ENCODE peak calls at places on chromosomes 6 and 20, in ten cellular contexts. E is lung; X is pancreas; W is hepatocyte; H is mammary epithelial cell; I is breast epithelium; N is AG04450; Y is endodermal cell; F is naive thymus-derived CD4-positive, alpha-beta T cell; L is aorta. S is an unnamed sample. For H3K9me3, the result is how much of the 10 kb centered on the place peaks cover.

GRCh38 chr6:2915150-2915549 is 12.0 kb upstream of the SERPINB9 start:
- DNase-seq in E (peak), X (no peak), W (no peak), H (no peak), I (no peak), N (no peak), Y (peak), F (no peak), L (no peak), S (no peak)

GRCh38 chr20:48416002-48416401 is 411.8 kb downstream of the PREX1 start:
- DNase-seq in E (no peak), X (no peak), W (no peak), H (peak), I (no peak), N (no peak), Y (no peak), F (no peak), L (no peak), S (no peak)

GRCh38 chr20:62501801-62502495 is 26.2 kb upstream of the GATA5 start:
- DNase-seq in E (no peak), X (no peak), W (peak), H (peak), I (no peak), N (no peak), Y (no peak), F (peak), L (no peak), S (peak)

GRCh38 chr6:11236351-11236750 is 3.9 kb upstream of the NEDD9 start:
- DNase-seq in E (peak), X (no peak), W (peak), H (no peak), I (no peak), N (no peak), Y (no peak), F (peak), L (no peak), S (no peak)

GRCh38 chr6:48641544-48641943 is 530.5 kb upstream of the PTCHD4 start:
- DNase-seq in E (no peak), X (no peak), W (no peak), H (peak), I (no peak), N (peak), Y (no peak), F (no peak), L (no peak), S (no peak)

GRCh38 chr20:53643031-53643832 is 49.6 kb upstream of the ZNF217 start:
- DNase-seq in E (peak), X (no peak), W (peak), H (peak), I (no peak), N (no peak), Y (no peak), F (peak), L (no peak), S (peak)

GRCh38 chr6:158756126-158756525 is 63.0 kb downstream of the EZR start:
- DNase-seq in E (no peak), X (no peak), W (no peak), H (no peak), I (peak), N (no peak), Y (peak), F (no peak), L (no peak), S (no peak)

GRCh38 chr20:58624687-58625086 is 26.4 kb upstream of the STX16 start:
- DNase-seq in E (no peak), X (no peak), W (no peak), H (no peak), I (no peak), N (no peak), Y (no peak), F (no peak), L (no peak), S (no peak)

GRCh38 chr6:151284012-151284411 is 44.2 kb downstream of the AKAP12 start:
- DNase-seq in E (no peak), X (no peak), W (no peak), H (peak), I (no peak), N (no peak), Y (no peak), F (no peak), L (no peak), S (no peak)

GRCh38 chr6:166258854-166259276 is 49.3 kb downstream of the PRR18 start:
- DNase-seq in E (peak), X (no peak), W (no peak), H (no peak), I (no peak), N (no peak), Y (no peak), F (peak), L (no peak), S (no peak)

GRCh38 chr20:10110151-10110550 is 75.4 kb downstream of the ANKEF1 start:
- DNase-seq in E (no peak), X (no peak), W (no peak), H (peak), I (no peak), N (no peak), Y (no peak), F (no peak), L (no peak), S (no peak)

GRCh38 chr6:140774080-140774505 is 1358.6 kb upstream of the GJE1 start:
- DNase-seq in E (no peak), X (no peak), W (peak), H (peak), I (no peak), N (peak), Y (no peak), F (no peak), L (no peak), S (no peak)

GRCh38 chr20:41155267-41155666 is 17.9 kb downstream of the PLCG1 start:
- DNase-seq in E (no peak), X (no peak), W (no peak), H (no peak), I (no peak), N (no peak), Y (no peak), F (no peak), L (no peak), S (no peak)

GRCh38 chr6:44649365-44650025 is 262.0 kb downstream of the CDC5L start:
- DNase-seq in E (no peak), X (no peak), W (no peak), H (peak), I (no peak), N (no peak), Y (no peak), F (no peak), L (no peak), S (no peak)

GRCh38 chr20:19122395-19122794 is 90.0 kb upstream of the SLC24A3 start:
- DNase-seq in E (no peak), X (no peak), W (no peak), H (no peak), I (no peak), N (no peak), Y (no peak), F (no peak), L (no peak), S (no peak)

GRCh38 chr6:139801571-139802321 is 427.3 kb upstream of the CITED2 start:
- DNase-seq in E (no peak), X (no peak), W (peak), H (peak), I (no peak), N (no peak), Y (peak), F (no peak), L (no peak), S (no peak)

GRCh38 chr20:56223352-56223751 is 25.2 kb upstream of the MC3R start:
- DNase-seq in E (no peak), X (no peak), W (no peak), H (peak), I (no peak), N (no peak), Y (no peak), F (no peak), L (no peak), S (no peak)

GRCh38 chr6:23106951-23107350 is 537.6 kb downstream of the HDGFL1 start:
- DNase-seq in E (no peak), X (no peak), W (no peak), H (peak), I (no peak), N (peak), Y (no peak), F (no peak), L (no peak), S (no peak)

GRCh38 chr6:169158750-169159149 is 94.9 kb downstream of the THBS2 start:
- DNase-seq in E (peak), X (no peak), W (no peak), H (no peak), I (no peak), N (no peak), Y (peak), F (no peak), L (no peak), S (no peak)

GRCh38 chr6:169158182-169158573 is 95.5 kb downstream of the THBS2 start:
- DNase-seq in E (peak), X (no peak), W (peak), H (no peak), I (no peak), N (no peak), Y (peak), F (no peak), L (peak), S (no peak)

GRCh38 chr6:169159331-169159730 is 94.3 kb downstream of the THBS2 start:
- DNase-seq in E (no peak), X (no peak), W (no peak), H (no peak), I (no peak), N (no peak), Y (no peak), F (no peak), L (no peak), S (no peak)

GRCh38 chr6:169156108-169156821 is 97.4 kb downstream of the THBS2 start:
- DNase-seq in E (peak), X (no peak), W (no peak), H (no peak), I (no peak), N (no peak), Y (peak), F (no peak), L (no peak), S (no peak)

GRCh38 chr6:169157474-169158181 is 96.0 kb downstream of the THBS2 start:
- DNase-seq in E (no peak), X (no peak), W (peak), H (no peak), I (no peak), N (no peak), Y (peak), F (no peak), L (no peak), S (no peak)
- H3K9me3 ChIP-seq in E (under half), X (under half), W (under half), H (under half), I (under half), N (under half), Y (under half), F (under half), L (under half), S (under half)

DNA sequence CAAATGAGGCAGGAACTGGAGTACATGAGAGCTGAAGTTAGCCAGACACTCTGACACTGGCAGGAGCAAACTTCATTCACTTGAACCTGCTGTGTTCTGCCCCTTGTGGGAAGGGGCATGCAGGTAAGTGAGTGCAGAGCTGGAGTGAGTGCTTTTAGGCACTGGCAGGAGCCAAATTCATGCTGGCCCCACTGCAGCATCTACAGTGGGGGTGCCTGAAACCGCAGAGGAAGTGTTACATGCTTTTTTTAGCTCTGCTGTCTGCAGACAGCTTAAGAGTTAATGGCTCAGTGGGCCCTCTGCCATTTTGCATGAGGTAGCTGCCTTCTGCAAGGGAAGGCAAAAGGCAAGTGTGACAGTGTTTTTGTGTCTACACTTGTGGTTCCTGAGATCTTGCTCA is 167.9 kb upstream of the SYNCRIP start:
- DNase-seq in E (no peak), X (no peak), W (no peak), H (no peak), I (no peak), N (no peak), Y (no peak), F (no peak), L (no peak), S (no peak)
- H3K9me3 ChIP-seq in E (under half), X (under half), W (under half), H (under half), I (under half), N (under half), Y (under half), F (under half), L (under half), S (under half)

GRCh38 chr6:137261393-137262154 is 42.4 kb upstream of the IFNGR1 start:
- DNase-seq in E (no peak), X (no peak), W (peak), H (peak), I (no peak), N (peak), Y (no peak), F (no peak), L (no peak), S (no peak)

GRCh38 chr6:137260205-137260604 is 41.0 kb upstream of the IFNGR1 start:
- DNase-seq in E (no peak), X (no peak), W (no peak), H (no peak), I (no peak), N (no peak), Y (no peak), F (no peak), L (no peak), S (no peak)

GRCh38 chr6:137259349-137259748 is 40.2 kb upstream of the IFNGR1 start:
- DNase-seq in E (no peak), X (no peak), W (no peak), H (peak), I (no peak), N (no peak), Y (no peak), F (no peak), L (no peak), S (no peak)

GRCh38 chr6:137258170-137258569 is 39.0 kb upstream of the IFNGR1 start:
- DNase-seq in E (no peak), X (no peak), W (no peak), H (no peak), I (no peak), N (no peak), Y (no peak), F (no peak), L (no peak), S (no peak)

GRCh38 chr6:137256350-137257128 is 37.4 kb upstream of the IFNGR1 start:
- DNase-seq in E (no peak), X (no peak), W (no peak), H (no peak), I (no peak), N (no peak), Y (no peak), F (no peak), L (no peak), S (no peak)
- H3K9me3 ChIP-seq in E (under half), X (under half), W (under half), H (under half), I (under half), N (under half), Y (under half), F (under half), L (under half), S (under half)

GRCh38 chr20:62487-62886 is 25.0 kb upstream of the DEFB125 start:
- DNase-seq in E (no peak), X (no peak), W (no peak), H (no peak), I (no peak), N (no peak), Y (no peak), F (no peak), L (no peak), S (no peak)

GRCh38 chr20:61757-62156 is 25.7 kb upstream of the DEFB125 start:
- DNase-seq in E (no peak), X (no peak), W (no peak), H (peak), I (no peak), N (no peak), Y (no peak), F (no peak), L (no peak), S (no peak)

GRCh38 chr20:64766-65322 is 22.6 kb upstream of the DEFB125 start:
- DNase-seq in E (no peak), X (no peak), W (no peak), H (no peak), I (no peak), N (no peak), Y (no peak), F (no peak), L (no peak), S (no peak)

GRCh38 chr20:61230-61629 is 26.2 kb upstream of the DEFB125 start:
- DNase-seq in E (no peak), X (no peak), W (no peak), H (no peak), I (no peak), N (no peak), Y (no peak), F (no peak), L (no peak), S (no peak)

GRCh38 chr20:64026-64603 is 23.4 kb upstream of the DEFB125 start:
- DNase-seq in E (no peak), X (no peak), W (no peak), H (no peak), I (no peak), N (no peak), Y (no peak), F (no peak), L (no peak), S (no peak)
- H3K9me3 ChIP-seq in E (under half), X (under half), W (under half), H (under half), I (under half), N (half or more), Y (half or more), F (under half), L (under half), S (under half)

DNA sequence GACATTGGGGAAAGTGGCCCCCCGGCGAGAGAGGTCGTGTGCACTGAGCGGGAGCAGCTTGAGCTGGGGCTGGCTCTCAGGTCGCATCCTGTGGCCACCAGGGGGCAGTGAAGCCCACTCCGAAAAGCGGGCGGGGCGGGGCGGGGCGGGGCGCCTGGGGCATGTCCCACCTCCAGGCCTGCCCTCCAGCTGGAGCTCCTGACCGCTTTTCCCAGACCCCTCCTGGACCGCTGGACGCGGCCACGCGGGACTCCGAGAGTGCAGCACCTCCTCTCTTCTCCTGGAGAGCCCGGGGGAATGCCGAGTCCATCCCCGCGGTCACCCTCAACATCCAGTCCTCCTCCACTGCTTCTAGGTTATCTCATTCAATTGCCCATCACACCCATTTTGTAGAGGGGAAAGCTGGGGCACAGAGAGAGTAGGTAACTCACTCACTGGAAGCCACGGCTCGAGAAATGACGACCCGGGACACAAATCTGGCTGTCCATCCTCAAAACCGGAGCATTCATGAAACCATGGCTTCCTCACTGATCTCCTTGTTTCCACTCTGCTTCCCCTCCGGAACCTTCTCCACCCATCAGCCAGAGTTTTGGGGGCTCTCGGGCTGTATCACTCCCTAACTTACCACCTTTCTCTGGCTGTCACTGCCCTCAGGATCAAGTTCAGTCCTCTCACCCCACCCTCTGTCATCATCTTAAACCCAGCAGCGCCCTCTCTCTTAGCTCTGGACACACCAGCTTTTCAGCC is 24.1 kb downstream of the COX4I2 start:
- DNase-seq in E (peak), X (peak), W (peak), H (peak), I (peak), N (no peak), Y (peak), F (peak), L (peak), S (peak)
- H3K9me3 ChIP-seq in E (under half), X (under half), W (under half), H (under half), I (under half), N (under half), Y (under half), F (under half), L (under half), S (under half)

DNA sequence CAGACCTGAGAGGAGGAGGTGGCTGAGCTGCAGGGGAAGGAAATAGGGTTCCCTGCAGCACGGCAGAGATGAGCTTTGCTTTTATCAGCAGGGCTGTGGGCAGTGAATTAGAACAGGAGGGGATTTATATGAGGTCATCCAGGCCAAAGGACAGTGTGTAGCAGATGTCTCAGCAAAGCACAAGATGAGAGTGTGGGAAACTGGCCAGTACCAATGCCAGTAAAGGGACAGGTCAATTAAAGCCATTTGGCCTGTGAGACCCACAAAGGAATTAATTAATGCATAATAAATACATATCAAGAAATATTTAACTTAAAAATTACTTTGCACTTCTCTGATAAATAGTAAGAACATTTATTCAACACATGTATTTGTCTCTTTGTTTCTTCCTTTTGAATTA is at the start of gene DEFB119:
- DNase-seq in E (no peak), X (no peak), W (no peak), H (no peak), I (no peak), N (no peak), Y (no peak), F (no peak), L (no peak), S (no peak)
- H3K9me3 ChIP-seq in E (under half), X (under half), W (under half), H (under half), I (under half), N (under half), Y (half or more), F (under half), L (under half), S (under half)

DNA sequence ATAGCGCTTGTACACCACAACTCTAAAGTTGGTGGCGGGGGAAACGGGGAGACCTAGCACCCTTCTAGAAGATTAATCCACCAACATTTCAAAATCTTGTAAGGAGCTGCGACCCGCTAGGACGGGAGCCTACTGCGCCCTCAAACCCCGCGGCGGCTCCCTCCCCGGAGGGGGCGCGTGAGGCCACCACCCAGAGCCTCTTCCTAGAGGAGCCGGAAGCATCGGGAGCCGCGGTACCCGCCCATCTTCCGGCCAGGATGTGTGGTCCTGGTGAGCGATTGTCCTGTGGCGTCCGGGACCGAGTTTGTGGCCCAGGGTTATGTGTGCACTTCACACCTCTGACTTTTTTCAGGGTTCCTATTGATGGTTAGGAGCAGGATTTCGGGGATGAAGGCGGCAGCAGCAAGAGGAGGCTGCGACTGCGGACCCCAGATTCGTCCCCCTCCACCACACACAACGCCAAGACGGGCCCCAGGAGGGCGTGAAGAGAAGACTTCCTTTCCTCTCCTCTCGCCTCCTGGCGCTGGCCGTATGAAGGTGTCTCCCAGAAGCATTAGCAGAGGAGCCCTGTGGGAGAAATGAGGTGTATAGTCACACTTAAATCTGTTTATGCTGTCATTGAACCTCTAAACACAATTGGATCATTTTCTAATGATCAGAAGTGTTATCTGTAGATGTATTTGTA is 10.7 kb downstream of the ZNF165 start:
- DNase-seq in E (no peak), X (no peak), W (no peak), H (no peak), I (no peak), N (no peak), Y (no peak), F (no peak), L (peak), S (no peak)
- H3K9me3 ChIP-seq in E (under half), X (under half), W (under half), H (under half), I (under half), N (under half), Y (under half), F (under half), L (under half), S (under half)

GRCh38 chr6:54002118-54002517 is 109.1 kb upstream of the MLIP start:
- DNase-seq in E (no peak), X (no peak), W (no peak), H (peak), I (no peak), N (no peak), Y (no peak), F (no peak), L (no peak), S (no peak)
- H3K9me3 ChIP-seq in E (under half), X (under half), W (under half), H (under half), I (under half), N (under half), Y (under half), F (under half), L (under half), S (under half)